ENCODE peak calls at places on chromosomes 5 and 9, in nine cellular contexts. E is CD8-positive, alpha-beta T cell; H is adrenal gland; K is tibial nerve; Z is GM13977; J is WERI-Rb-1; L is ovary; M is Caco-2; P is progenitor cell of endocrine pancreas. O is an unnamed sample.

GRCh38 chr9:126986506-126986951 is 71.9 kb downstream of the RALGPS1 start:
- DNase-seq in E (peak; percentile 50), L (no peak), M (no peak), Z (no peak), J (no peak), P (no peak), K (no peak), H (no peak), O (no peak)

GRCh38 chr9:124212381-124213050 is 45.2 kb upstream of the NEK6 start:
- DNase-seq in K (no peak), P (no peak), Z (no peak), J (no peak), H (no peak), M (no peak), L (no peak), E (no peak), O (no peak)

GRCh38 chr9:98606730-98607129 is 102.0 kb downstream of the GABBR2 start:
- DNase-seq in E (no peak), J (no peak), Z (no peak), P (no peak), H (no peak), L (no peak), M (no peak), K (no peak), O (no peak)

GRCh38 chr5:73901455-73901854 is 275.5 kb downstream of the ARHGEF28 start:
- DNase-seq in P (no peak), E (no peak), L (no peak), M (peak; percentile 10), H (no peak), J (peak; percentile 21), K (no peak), Z (no peak), O (no peak)

GRCh38 chr9:97220894-97221477 is 86.5 kb upstream of the CCDC180 start:
- DNase-seq in Z (peak; percentile 12), K (no peak), J (no peak), L (no peak), H (no peak), P (no peak), M (no peak), E (no peak), O (no peak)

GRCh38 chr9:38006163-38006562 is 62.9 kb downstream of the SHB start:
- DNase-seq in E (no peak), P (no peak), M (no peak), K (no peak), J (no peak), L (no peak), Z (no peak), H (no peak), O (no peak)

GRCh38 chr9:105357937-105358336 is 89.9 kb upstream of the FSD1L start:
- DNase-seq in P (no peak), J (no peak), L (no peak), M (no peak), E (no peak), H (no peak), Z (peak; percentile 62), K (no peak), O (no peak)

GRCh38 chr5:16271851-16272250 is 92.3 kb upstream of the MARCHF11 start:
- DNase-seq in H (no peak), M (peak; percentile 41), P (no peak), E (no peak), L (no peak), K (no peak), J (no peak), Z (no peak), O (no peak)

GRCh38 chr5:44779167-44779566 is 29.6 kb upstream of the MRPS30 start:
- DNase-seq in E (no peak), P (no peak), Z (no peak), J (no peak), K (no peak), M (no peak), H (no peak), L (no peak), O (no peak)

GRCh38 chr9:98101868-98102273 is 17.2 kb downstream of the TRIM14 start:
- DNase-seq in J (no peak), P (no peak), L (no peak), Z (peak; percentile 83), H (no peak), E (peak; percentile 78), M (no peak), K (no peak), O (no peak)

GRCh38 chr5:157915638-157916037 is 56.7 kb upstream of the CLINT1 start:
- DNase-seq in H (peak; percentile 88), K (peak; percentile 34), J (no peak), L (peak; percentile 81), M (no peak), E (no peak), Z (no peak), P (no peak), O (no peak)

GRCh38 chr9:69176446-69177135 is 2.5 kb downstream of the TJP2 start:
- DNase-seq in L (no peak), E (no peak), P (no peak), M (no peak), K (no peak), J (no peak), Z (peak; percentile 28), H (no peak), O (no peak)

GRCh38 chr5:37272564-37272963 is 23.4 kb upstream of the CPLANE1 start:
- DNase-seq in H (no peak), M (peak; percentile 77), K (no peak), L (no peak), Z (no peak), J (no peak), E (no peak), P (no peak), O (no peak)

GRCh38 chr5:65213921-65214525 is 267.7 kb downstream of the ADAMTS6 start:
- DNase-seq in H (no peak), E (no peak), Z (no peak), P (no peak), M (peak; percentile 61), J (peak; percentile 30), L (no peak), K (no peak), O (no peak)

GRCh38 chr5:3050863-3051262 is 299.4 kb upstream of the IRX2 start:
- DNase-seq in K (no peak), J (no peak), M (no peak), E (no peak), P (no peak), H (no peak), L (no peak), Z (no peak), O (no peak)

GRCh38 chr5:95283761-95284511 is 958 bp downstream of the MCTP1 start:
- DNase-seq in K (no peak), E (peak; percentile 5), L (no peak), P (peak; percentile 53), J (peak; percentile 61), Z (peak; percentile 64), M (peak; percentile 70), H (peak; percentile 19), O (no peak)
- TF ChIP-seq CTCF in K (peak; percentile 17), E (no peak), L (no peak), P (peak; percentile 57), J (peak; percentile 76), Z (peak; percentile 57), M (peak; percentile 59), H (peak; percentile 9), O (peak; percentile 32)

DNA sequence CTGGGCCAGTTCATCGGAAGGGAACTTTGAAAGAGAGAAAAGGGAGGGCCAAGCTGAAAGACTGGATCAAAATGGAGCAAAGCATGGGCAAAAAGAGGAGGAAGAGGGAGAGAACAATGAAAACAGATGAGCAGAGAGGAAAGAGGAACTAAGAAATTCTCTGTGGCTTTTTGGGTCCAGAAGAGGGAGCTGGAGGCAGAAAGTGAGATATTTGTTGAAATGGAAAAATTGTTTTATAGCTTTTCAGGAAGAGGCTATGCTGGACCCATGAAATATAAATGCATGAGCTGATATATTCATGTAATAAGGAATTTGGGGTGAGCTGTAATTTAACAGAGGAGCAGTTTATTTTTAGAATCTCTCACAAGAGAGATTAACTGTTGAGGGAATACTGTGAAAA is 457.3 kb downstream of the DMAC1 start:
- DNase-seq in Z (no peak), P (no peak), L (no peak), H (no peak), J (no peak), M (no peak), E (no peak), K (no peak), O (no peak)
- TF ChIP-seq CTCF in Z (no peak), P (no peak), L (no peak), H (peak; percentile 28), J (no peak), M (no peak), E (no peak), K (no peak), O (peak; percentile 22)

DNA sequence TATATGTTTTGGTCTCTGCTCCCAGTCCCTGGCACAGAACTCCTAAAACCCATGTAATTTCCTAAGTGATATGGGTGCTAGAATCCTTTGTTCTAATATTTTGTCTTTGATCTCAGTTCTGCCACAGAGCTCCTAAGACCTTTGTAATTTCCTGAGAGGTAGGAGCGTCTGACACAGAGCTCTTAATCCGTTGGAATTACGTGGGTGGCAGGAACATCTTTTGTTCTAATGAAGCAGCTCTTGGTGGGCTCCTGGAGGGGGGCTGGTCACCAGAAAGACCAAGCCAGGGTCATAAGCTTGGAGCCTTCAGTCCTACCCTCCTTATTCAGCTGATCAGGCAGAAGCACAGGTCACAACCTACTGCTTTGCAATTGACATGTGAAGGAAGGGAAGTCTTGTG is 101.5 kb downstream of the YIPF5 start:
- DNase-seq in H (no peak), L (no peak), K (no peak), J (peak; percentile 71), P (no peak), M (no peak), Z (no peak), E (no peak), O (no peak)
- TF ChIP-seq CTCF in H (no peak), L (no peak), K (no peak), J (no peak), P (no peak), M (no peak), Z (no peak), E (no peak), O (no peak)

GRCh38 chr5:171790408-171790807 is 4.8 kb downstream of the SMIM23 start:
- DNase-seq in M (no peak), P (no peak), H (no peak), J (no peak), L (no peak), E (no peak), K (no peak), Z (no peak), O (no peak)

GRCh38 chr5:171795381-171795780 is 9.8 kb downstream of the SMIM23 start:
- DNase-seq in E (no peak), L (no peak), Z (no peak), H (no peak), J (no peak), P (no peak), K (no peak), M (no peak), O (no peak)

GRCh38 chr5:171798413-171798812 is 12.8 kb downstream of the SMIM23 start:
- DNase-seq in K (no peak), H (no peak), Z (no peak), M (no peak), L (no peak), J (no peak), E (no peak), P (no peak), O (no peak)

GRCh38 chr5:171797563-171797962 is 11.9 kb downstream of the SMIM23 start:
- DNase-seq in H (no peak), M (no peak), K (no peak), J (no peak), E (no peak), L (no peak), Z (no peak), P (no peak), O (no peak)

DNA sequence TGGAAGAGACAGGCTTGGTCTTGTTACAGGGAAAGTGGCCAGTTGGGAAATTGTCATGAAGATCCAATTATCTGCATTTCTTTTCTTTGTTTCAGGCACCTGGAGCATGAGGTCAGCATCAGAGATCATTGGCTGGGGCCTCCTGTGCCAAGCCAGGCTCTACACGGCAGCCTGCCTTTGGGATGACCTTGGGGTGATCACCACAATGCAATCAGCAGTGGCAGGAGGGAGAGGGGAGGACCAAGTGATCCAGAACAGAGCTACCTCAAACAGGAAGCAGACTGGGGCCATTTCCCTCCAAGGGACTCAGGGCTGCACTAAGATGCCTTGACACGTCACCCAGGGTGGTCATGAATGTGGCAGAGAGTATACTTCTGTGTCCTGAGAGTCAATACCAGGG is 8.9 kb downstream of the SMIM23 start:
- DNase-seq in E (no peak), L (no peak), M (no peak), K (no peak), H (no peak), Z (no peak), P (no peak), J (no peak), O (no peak)
- TF ChIP-seq CTCF in E (no peak), L (no peak), M (no peak), K (no peak), H (no peak), Z (no peak), P (no peak), J (no peak), O (no peak)

O was measured in AG09319.